ENCODE peak calls at places on chromosomes 4 and X, in six cellular contexts. I, J, P, S, V and R are unnamed samples.

GRCh38 chr4:5660185-5660584 is 48.2 kb downstream of the EVC2 start:
- DNase-seq in I (no peak), J (no peak), P (no peak), S (no peak), V (no peak), R (no peak)

GRCh38 chr4:51850294-51850693 is 7.3 kb downstream of the DCUN1D4 start:
- DNase-seq in I (no peak), J (no peak), P (no peak), S (no peak), V (no peak), R (no peak)

GRCh38 chrX:106894392-106894909 is 8.7 kb downstream of the RIPPLY1 start:
- DNase-seq in I (peak), J (peak), P (peak), S (peak), V (no peak), R (no peak)

GRCh38 chrX:21865436-21865835 is 9.6 kb downstream of the YY2 start:
- DNase-seq in I (no peak), J (no peak), P (no peak), S (no peak), V (no peak), R (no peak)

GRCh38 chrX:106014119-106014775 is 24.3 kb downstream of the SERPINA7 start:
- DNase-seq in I (no peak), J (no peak), P (no peak), S (no peak), V (no peak), R (peak)

GRCh38 chr4:169060396-169061081 is 50.5 kb upstream of the CBR4 start:
- DNase-seq in I (no peak), J (no peak), P (no peak), S (no peak), V (no peak), R (no peak)

GRCh38 chrX:119230850-119231249 is 5.2 kb upstream of the PGRMC1 start:
- DNase-seq in I (no peak), J (no peak), P (no peak), S (no peak), V (no peak), R (no peak)

GRCh38 chr4:186536285-186536684 is 19.1 kb downstream of the MTNR1A start:
- DNase-seq in I (peak), J (peak), P (no peak), S (peak), V (no peak), R (no peak)

GRCh38 chr4:180909279-180909678 is 1333.9 kb upstream of the TENM3 start:
- DNase-seq in I (peak), J (no peak), P (no peak), S (no peak), V (no peak), R (no peak)

GRCh38 chr4:65839288-65839919 is 169.1 kb upstream of the EPHA5 start:
- DNase-seq in I (no peak), J (no peak), P (no peak), S (no peak), V (no peak), R (no peak)
- TF ChIP-seq EP300 in I (no peak), J (no peak), P (no peak), S (no peak), V (no peak), R (no peak)

GRCh38 chr4:99334880-99335279 is 13.7 kb upstream of the ADH1B start:
- DNase-seq in I (no peak), J (no peak), P (no peak), S (no peak), V (no peak), R (no peak)

GRCh38 chr4:99341426-99341825 is 11.1 kb downstream of the ADH1C start:
- DNase-seq in I (no peak), J (no peak), P (no peak), S (no peak), V (no peak), R (no peak)

GRCh38 chr4:99330648-99331047 is 9.4 kb upstream of the ADH1B start:
- DNase-seq in I (no peak), J (no peak), P (no peak), S (no peak), V (no peak), R (no peak)

GRCh38 chr4:99336553-99336952 is 15.4 kb upstream of the ADH1B start:
- DNase-seq in I (no peak), J (no peak), P (no peak), S (no peak), V (no peak), R (no peak)
- TF ChIP-seq EP300 in I (no peak), J (no peak), P (no peak), S (no peak), V (no peak), R (no peak)

GRCh38 chrX:24148535-24149345 is 789 bp upstream of the ZFX start:
- DNase-seq in I (peak), J (peak), P (no peak), S (no peak), V (peak), R (no peak)

GRCh38 chrX:24147165-24147564 is 2.4 kb upstream of the ZFX start:
- DNase-seq in I (no peak), J (no peak), P (no peak), S (no peak), V (no peak), R (no peak)

GRCh38 chrX:24146283-24146865 is 3.2 kb upstream of the ZFX start:
- DNase-seq in I (peak), J (no peak), P (no peak), S (no peak), V (no peak), R (no peak)

GRCh38 chrX:24149346-24150050 is at the start of gene ZFX:
- DNase-seq in I (peak), J (peak), P (peak), S (peak), V (peak), R (peak)

GRCh38 chrX:24148118-24148517 is 1.4 kb upstream of the ZFX start:
- DNase-seq in I (no peak), J (no peak), P (no peak), S (no peak), V (no peak), R (no peak)
- TF ChIP-seq EP300 in I (no peak), J (no peak), P (no peak), S (no peak), V (no peak), R (no peak)

GRCh38 chrX:42505057-42505456 is 272.9 kb downstream of the PPP1R2C start:
- DNase-seq in I (no peak), J (no peak), P (no peak), S (no peak), V (no peak), R (no peak)
- TF ChIP-seq EP300 in I (no peak), J (no peak), P (no peak), S (no peak), V (no peak), R (no peak)

DNA sequence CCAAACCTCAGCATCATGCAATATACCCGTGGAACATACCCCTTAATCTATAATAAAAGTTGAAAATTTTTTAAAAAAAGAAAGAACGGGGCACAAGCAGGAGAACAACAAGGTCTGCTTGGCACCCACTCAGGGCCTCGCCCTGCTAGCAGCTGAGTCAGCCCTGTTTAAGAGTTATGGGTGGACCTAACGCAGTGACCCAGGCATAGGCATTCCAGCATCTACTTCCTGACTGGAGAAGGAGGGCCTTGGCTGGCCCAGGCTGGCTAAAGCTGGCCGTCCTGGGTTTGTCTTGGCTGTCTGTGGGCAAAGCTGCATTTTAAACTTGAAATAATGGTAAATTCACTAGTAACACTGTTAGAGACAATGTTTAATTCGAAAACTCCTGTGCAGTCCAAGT is 236.7 kb upstream of the PGRMC2 start:
- DNase-seq in I (peak), J (no peak), P (peak), S (no peak), V (no peak), R (no peak)
- TF ChIP-seq EP300 in I (no peak), J (no peak), P (no peak), S (no peak), V (no peak), R (no peak)

DNA sequence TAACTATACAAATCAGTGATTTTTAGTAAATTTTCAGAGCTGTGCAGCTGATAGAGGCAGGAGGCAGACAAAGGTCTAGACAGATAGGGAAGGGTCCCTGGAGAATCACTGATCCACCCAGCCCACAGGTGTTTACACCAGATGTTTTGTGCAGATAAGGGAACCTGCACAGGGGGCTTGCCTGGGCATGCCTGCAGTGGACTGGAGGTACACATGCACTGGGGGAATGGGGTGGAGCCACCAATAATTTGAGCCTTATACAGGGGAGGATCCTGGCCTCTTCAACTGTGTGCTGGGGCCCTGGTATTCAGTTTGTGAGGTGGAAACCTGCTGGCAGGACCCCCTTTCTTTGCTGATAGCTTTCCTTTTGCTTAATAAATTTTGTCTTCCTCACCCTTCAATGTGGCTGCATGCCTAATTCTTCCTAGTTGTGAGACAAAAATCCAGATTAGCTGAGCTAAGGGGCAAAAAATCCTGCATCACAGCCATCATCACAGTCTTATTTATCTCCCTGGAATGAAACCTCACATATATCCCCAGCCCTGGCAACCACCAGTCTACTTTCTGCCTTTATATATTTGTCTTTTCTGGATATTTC is 102.8 kb downstream of the KDM6A start:
- DNase-seq in I (peak), J (peak), P (no peak), S (peak), V (no peak), R (no peak)
- TF ChIP-seq EP300 in I (no peak), J (no peak), P (no peak), S (no peak), V (no peak), R (no peak)

DNA sequence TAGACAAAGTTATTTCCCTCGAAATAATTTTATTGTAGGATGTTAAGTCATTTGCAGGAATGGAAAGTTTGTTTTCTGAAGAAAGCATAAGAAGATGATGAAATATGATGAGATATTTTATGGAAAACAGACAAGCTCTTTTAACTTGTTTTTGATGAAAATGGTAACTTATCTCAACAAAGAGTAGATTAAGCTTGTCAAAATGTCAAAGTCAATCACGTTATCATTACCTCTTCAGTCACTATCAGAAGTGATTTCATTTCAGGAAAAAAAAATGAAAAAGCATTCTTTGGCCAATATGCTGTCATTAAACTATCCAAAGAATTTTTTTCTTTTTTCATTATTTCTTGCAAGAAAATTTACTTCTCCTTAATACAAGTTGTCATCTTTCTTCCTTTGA is 221.0 kb upstream of the ANKRD50 start:
- DNase-seq in I (no peak), J (no peak), P (no peak), S (no peak), V (no peak), R (no peak)
- TF ChIP-seq EP300 in I (no peak), J (no peak), P (no peak), S (no peak), V (no peak), R (no peak)

GRCh38 chr4:118758293-118758692 is 73.1 kb downstream of the METTL14 start:
- DNase-seq in I (no peak), J (no peak), P (no peak), S (no peak), V (no peak), R (no peak)

GRCh38 chr4:118760493-118760892 is 75.3 kb downstream of the METTL14 start:
- DNase-seq in I (no peak), J (no peak), P (no peak), S (no peak), V (no peak), R (no peak)

GRCh38 chr4:118757761-118758213 is 72.6 kb downstream of the METTL14 start:
- DNase-seq in I (no peak), J (peak), P (no peak), S (no peak), V (no peak), R (no peak)

GRCh38 chr4:118760092-118760491 is 74.9 kb downstream of the METTL14 start:
- DNase-seq in I (no peak), J (no peak), P (no peak), S (no peak), V (no peak), R (no peak)

DNA sequence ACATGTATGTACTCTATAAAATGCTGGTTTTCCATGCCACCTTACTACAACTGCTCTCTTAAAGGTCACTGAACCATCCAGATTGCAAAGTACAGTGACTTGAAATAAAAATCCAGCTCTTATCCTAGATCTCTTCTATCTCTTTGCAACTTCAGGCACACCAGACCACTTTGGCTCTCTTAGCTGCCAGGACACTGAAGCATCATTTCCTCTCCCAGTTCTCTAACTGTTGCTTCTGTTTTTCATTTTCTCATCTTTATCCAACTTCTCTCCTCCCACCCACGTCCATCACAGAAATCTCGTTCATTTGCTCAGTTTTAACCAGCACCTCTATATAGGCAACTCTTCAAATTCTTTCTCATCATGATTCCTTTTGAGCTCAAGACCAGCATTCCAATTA is 74.3 kb downstream of the METTL14 start:
- DNase-seq in I (no peak), J (no peak), P (no peak), S (no peak), V (no peak), R (no peak)
- TF ChIP-seq EP300 in I (no peak), J (no peak), P (no peak), S (no peak), V (no peak), R (no peak)